ENCODE peak calls at places on chromosomes 5 and 9, in seven cellular contexts. G, J, P, Z, V, Q and O are unnamed samples.

GRCh38 chr5:177131352-177131710 is 2.2 kb upstream of the NSD1 start:
- DNase-seq in G (peak), J (peak), P (no peak), Z (no peak), V (no peak), Q (no peak), O (no peak)

GRCh38 chr5:72920690-72921089 is 35.2 kb upstream of the FCHO2 start:
- DNase-seq in G (no peak), J (no peak), P (peak), Z (no peak), V (peak), Q (peak), O (no peak)

GRCh38 chr5:173204185-173204979 is 30.6 kb downstream of the NKX2-5 start:
- DNase-seq in G (no peak), J (no peak), P (peak), Z (no peak), V (peak), Q (no peak), O (no peak)

GRCh38 chr9:6926436-6926835 is 168.7 kb downstream of the KDM4C start:
- DNase-seq in G (no peak), J (no peak), P (no peak), Z (no peak), V (no peak), Q (no peak), O (no peak)

GRCh38 chr5:132044207-132044606 is 16.2 kb upstream of the IL3 start:
- DNase-seq in G (no peak), J (no peak), P (no peak), Z (no peak), V (no peak), Q (no peak), O (peak)

GRCh38 chr5:149257875-149258705 is 13.6 kb upstream of the AFAP1L1 start:
- DNase-seq in G (no peak), J (no peak), P (no peak), Z (no peak), V (no peak), Q (no peak), O (no peak)

GRCh38 chr5:73822989-73823339 is 197.0 kb downstream of the ARHGEF28 start:
- DNase-seq in G (no peak), J (no peak), P (no peak), Z (no peak), V (no peak), Q (no peak), O (no peak)

GRCh38 chr5:178531786-178532185 is 58.4 kb downstream of the COL23A1 start:
- DNase-seq in G (no peak), J (no peak), P (no peak), Z (no peak), V (no peak), Q (no peak), O (no peak)

GRCh38 chr9:6687180-6687579 is 41.7 kb upstream of the GLDC start:
- DNase-seq in G (no peak), J (no peak), P (no peak), Z (no peak), V (no peak), Q (no peak), O (no peak)

GRCh38 chr5:113170707-113171106 is 194.1 kb downstream of the DCP2 start:
- DNase-seq in G (no peak), J (no peak), P (no peak), Z (no peak), V (no peak), Q (no peak), O (no peak)

GRCh38 chr5:136016945-136017530 is 11.8 kb upstream of the TGFBI start:
- DNase-seq in G (no peak), J (peak), P (no peak), Z (no peak), V (no peak), Q (no peak), O (no peak)

GRCh38 chr5:97151370-97151769 is 9.0 kb upstream of the LIX1 start:
- DNase-seq in G (no peak), J (no peak), P (no peak), Z (no peak), V (no peak), Q (no peak), O (no peak)

GRCh38 chr5:142703153-142703552 is 17.3 kb upstream of the FGF1 start:
- DNase-seq in G (no peak), J (no peak), P (peak), Z (no peak), V (no peak), Q (no peak), O (no peak)

DNA sequence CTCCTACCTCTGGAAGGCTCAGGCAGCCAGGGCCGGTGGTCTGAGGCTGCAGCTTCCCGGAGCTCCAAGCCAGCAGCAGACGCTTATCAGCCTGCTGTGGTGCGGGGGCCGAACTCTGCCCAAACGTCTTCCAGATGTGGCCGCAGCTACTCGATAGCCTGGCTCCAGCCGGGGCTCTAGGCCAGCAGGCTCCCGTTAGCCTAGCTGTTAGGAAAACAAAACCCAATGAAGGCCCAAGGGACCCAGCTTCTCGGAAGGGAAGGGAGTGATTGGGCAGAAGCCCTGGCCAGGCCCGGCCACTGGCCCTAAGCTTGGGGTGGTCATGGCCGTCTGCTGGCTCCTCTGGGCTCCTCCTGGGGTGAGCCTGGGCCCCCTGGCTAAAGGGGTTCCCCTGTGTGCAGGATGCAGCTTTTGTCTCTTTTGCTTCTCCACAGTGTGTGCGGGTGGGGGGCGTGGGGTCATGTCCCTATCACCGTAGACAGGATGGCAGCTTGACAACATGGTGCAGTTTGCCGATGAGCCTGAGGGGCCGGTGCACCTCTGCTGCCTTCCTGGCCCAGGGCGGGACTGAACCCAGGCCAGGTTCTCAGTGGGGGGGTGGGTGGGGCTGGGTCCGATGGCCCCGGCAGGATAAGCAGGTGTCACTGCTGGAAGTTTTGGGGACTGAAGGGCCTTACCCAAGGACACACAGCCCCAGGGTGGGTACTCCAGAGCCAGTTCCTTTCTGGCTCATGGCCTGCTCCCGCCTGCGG is 18.7 kb downstream of the MYMK start:
- DNase-seq in G (no peak), J (no peak), P (no peak), Z (no peak), V (no peak), Q (no peak), O (no peak)
- TF ChIP-seq POLR2AphosphoS5 in G (no peak), J (no peak), P (no peak), Z (no peak), V (no peak), Q (no peak), O (no peak)

GRCh38 chr9:111605041-111605559 is 5.7 kb upstream of the PTGR1 start:
- DNase-seq in G (no peak), J (no peak), P (no peak), Z (peak), V (no peak), Q (no peak), O (no peak)
- TF ChIP-seq POLR2AphosphoS5 in G (no peak), J (no peak), P (no peak), Z (no peak), V (no peak), Q (no peak), O (no peak)

DNA sequence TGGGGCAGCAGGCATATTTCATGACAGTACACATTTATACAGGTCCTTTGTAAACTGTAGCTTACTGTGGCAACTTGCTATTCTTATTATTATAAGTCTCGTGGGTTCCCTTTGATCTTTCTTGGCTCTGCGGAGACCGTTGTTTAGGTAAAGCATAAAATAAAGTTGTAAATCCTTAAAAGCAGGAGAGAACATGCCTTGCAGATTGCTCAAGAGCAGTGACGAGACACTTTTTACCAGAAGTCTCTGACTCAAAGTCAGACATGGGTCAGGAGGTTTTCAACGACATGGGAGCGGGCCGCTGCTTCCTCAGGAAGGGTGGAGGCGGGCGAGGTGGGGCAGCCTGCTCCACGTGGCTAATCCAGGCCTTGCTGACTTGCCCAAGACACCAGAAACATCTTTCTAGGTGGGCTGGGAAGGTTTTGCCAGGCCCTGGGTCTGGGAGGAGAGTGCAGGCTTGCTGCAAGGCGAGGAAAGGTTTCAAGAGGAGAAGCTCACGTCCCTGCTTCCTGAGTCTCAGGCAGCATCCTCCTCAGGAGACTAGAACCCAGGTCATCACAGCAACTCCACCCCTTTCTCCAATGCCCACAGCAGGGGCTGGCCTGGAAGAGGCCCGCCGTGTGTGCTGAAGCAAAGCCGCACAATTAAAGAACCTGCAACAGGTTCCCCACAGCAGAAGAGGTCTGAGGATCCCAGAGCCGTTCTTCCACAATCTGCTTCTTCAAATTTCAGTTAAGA is 6.5 kb downstream of the TBC1D2 start:
- DNase-seq in G (no peak), J (peak), P (no peak), Z (peak), V (no peak), Q (no peak), O (no peak)
- TF ChIP-seq POLR2AphosphoS5 in G (peak), J (peak), P (no peak), Z (peak), V (no peak), Q (no peak), O (peak)

GRCh38 chr9:36441966-36442365 is 41.9 kb upstream of the RNF38 start:
- DNase-seq in G (no peak), J (no peak), P (peak), Z (no peak), V (no peak), Q (no peak), O (no peak)

GRCh38 chr9:36442710-36443109 is 42.6 kb upstream of the RNF38 start:
- DNase-seq in G (no peak), J (no peak), P (no peak), Z (no peak), V (no peak), Q (no peak), O (no peak)

GRCh38 chr9:36443581-36443980 is 43.5 kb upstream of the RNF38 start:
- DNase-seq in G (no peak), J (no peak), P (no peak), Z (no peak), V (no peak), Q (no peak), O (no peak)

GRCh38 chr9:36448017-36448416 is 47.9 kb upstream of the RNF38 start:
- DNase-seq in G (no peak), J (no peak), P (no peak), Z (no peak), V (no peak), Q (no peak), O (no peak)

DNA sequence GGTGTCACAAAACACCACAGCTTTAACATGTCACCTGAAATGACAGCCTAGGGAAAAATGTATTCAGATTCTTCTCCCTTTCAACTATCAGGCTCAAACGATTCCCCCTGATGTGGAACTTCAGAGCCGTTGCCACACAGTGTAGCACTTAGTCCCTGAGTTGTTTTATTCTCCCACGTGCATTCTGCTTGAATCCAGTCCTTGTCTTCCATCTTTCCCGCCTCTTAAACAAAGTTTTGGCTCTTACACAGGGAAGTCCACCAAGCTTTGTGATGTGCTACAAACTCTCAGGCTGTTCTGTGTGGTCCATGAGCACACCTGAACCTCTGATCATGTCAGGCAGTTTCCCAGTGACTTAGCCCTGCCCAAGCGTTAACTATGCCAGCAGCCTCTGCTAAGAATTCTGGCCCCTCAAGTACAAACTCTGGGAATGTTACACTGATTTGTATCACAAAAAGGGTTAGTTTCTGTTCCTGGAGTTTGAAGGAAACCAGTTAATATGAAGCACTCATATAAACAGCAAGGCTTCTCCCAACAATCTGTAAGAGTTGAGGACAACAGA is 45.8 kb upstream of the RNF38 start:
- DNase-seq in G (no peak), J (no peak), P (peak), Z (no peak), V (no peak), Q (no peak), O (no peak)
- TF ChIP-seq POLR2AphosphoS5 in G (no peak), J (no peak), P (no peak), Z (no peak), V (no peak), Q (no peak), O (no peak)

GRCh38 chr5:169222934-169223594 is 77.9 kb downstream of the SLIT3 start:
- DNase-seq in G (no peak), J (no peak), P (peak), Z (no peak), V (no peak), Q (no peak), O (no peak)
- TF ChIP-seq POLR2AphosphoS5 in G (no peak), J (no peak), P (no peak), Z (no peak), V (no peak), Q (no peak), O (no peak)

DNA sequence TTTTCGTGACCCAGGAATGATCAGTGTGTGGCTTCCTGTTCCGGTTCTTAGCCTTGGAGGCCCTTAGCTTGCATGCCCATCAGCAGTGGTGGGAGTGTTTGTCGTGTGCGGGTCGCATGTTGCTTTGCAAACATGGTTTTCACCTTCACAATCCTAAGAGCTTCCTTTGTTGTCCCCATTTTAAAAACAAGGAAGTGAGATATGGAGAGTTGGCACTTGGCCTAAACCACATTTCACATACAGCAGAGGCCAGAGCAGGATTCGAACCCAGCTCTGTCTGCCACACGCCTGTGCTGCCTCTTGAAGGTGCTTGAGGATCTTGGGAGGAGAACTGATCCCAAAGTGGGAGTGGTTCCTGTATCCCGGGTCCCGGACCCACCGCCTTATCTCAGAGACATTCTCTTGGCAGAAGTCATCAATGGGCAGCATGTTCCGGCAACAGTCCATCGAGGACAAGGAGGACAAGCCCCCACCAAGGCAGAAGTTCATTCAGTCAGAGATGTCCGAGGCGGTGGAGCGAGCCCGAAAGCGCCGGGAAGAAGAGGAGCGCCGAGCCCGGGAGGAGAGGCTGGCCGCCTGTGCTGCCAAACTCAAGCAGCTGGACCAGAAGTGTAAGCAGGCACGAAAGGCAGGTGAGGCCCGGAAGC is 38.2 kb upstream of the POMT1 start:
- DNase-seq in G (peak), J (peak), P (no peak), Z (no peak), V (no peak), Q (no peak), O (no peak)
- TF ChIP-seq POLR2AphosphoS5 in G (no peak), J (no peak), P (no peak), Z (no peak), V (no peak), Q (no peak), O (no peak)

DNA sequence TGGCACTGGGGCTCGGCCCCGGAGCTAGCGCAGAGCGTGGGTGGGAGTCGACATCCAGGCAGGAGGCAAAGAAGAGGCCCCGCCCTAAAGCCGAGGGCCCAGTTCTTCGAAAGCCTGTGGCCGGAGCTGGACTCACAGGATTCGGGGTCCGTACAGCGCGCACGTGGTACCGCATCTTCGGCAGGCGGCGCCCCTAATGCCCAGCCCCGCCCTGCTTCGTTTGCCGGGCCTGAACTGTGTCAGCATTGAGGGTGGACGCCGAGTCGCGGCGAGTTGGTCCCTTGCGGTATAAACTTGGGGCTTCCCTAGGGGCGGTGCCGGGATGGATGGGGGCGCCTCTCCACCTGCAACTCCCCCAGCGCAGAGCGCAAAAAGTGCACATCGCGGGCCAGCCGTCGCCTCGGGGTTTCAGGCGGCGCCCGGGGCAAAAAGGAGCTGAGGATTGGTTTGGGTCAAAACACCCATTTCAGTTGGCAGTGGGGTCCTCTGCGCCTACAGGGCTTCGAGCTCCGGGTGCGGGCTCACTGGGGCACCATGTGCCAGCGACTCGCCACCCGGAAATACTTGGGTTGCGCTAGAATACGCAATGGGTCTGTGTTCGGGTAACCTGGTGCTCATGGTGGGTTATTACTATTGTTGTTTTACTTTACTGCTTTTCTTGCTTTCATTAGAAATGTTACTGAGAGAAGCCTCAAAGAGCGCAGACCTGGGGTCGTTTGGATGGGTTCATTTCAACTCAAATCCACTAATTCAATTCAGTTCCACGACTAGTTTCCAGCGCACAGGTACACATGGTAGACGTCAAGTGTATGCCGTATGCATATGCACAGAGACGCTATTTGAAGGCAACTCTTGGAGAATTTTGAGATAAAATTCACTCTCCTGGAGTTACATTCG is 3.9 kb upstream of the PAX5 start:
- DNase-seq in G (no peak), J (no peak), P (peak), Z (peak), V (no peak), Q (no peak), O (no peak)
- TF ChIP-seq POLR2AphosphoS5 in G (no peak), J (no peak), P (no peak), Z (no peak), V (no peak), Q (no peak), O (no peak)

DNA sequence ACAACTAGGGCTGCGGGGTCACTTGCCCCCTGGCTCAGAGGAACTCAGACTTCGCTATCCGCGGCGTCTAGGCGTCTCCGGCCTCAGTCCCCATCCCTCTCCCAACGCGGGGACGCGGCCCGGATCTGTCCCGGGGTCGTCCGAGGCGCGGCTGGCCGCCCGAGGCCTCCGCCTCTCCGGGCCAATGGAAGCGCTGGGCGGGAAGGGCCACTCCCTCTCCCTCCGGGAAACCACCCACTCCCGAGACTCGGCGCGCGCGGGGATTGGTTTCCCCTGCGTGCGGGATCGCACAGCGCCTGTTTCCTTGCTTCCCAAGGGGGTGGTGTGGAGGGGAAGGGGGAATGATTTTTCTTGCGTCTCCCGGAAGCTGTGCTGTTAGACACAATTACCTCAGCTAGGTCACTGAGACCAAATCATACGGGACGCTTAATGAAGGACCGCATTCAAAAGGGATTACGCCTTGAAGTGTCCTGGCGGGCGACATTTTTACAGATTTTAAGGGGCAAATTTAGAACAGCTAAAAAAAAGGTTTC is 38.4 kb downstream of the NR2F1 start:
- DNase-seq in G (peak), J (peak), P (peak), Z (peak), V (peak), Q (no peak), O (no peak)
- TF ChIP-seq POLR2AphosphoS5 in G (peak), J (peak), P (no peak), Z (no peak), V (peak), Q (peak), O (no peak)